ENCODE peak calls at places on chromosomes 11 and 22, in six cellular contexts. L, W, K, I, Q and V are unnamed samples.
A peak's percentile ranks its signal among the peaks of the same experiment; 100 is the strongest.

GRCh38 chr11:87036756-87037449 is 831 bp upstream of the TMEM135 start:
- DNase-seq in L (no peak), W (peak; percentile 1), K (peak; percentile 10), I (no peak), Q (no peak), V (peak; percentile 44)

GRCh38 chr11:10322401-10322800 is 17.5 kb downstream of the ADM start:
- DNase-seq in L (no peak), W (no peak), K (no peak), I (no peak), Q (peak; percentile 14), V (no peak)

GRCh38 chr22:38755155-38755910 is 465 bp downstream of the SUN2 start:
- DNase-seq in L (peak; percentile 72), W (no peak), K (peak; percentile 51), I (peak; percentile 70), Q (peak; percentile 68), V (peak; percentile 19)

GRCh38 chr11:122656631-122657101 is 1.1 kb downstream of the UBASH3B start:
- DNase-seq in L (peak; percentile 42), W (peak; percentile 8), K (peak; percentile 22), I (peak; percentile 26), Q (peak; percentile 27), V (peak; percentile 33)

GRCh38 chr11:12149672-12150225 is 39.4 kb downstream of the MICAL2 start:
- DNase-seq in L (no peak), W (no peak), K (no peak), I (no peak), Q (peak; percentile 43), V (no peak)

GRCh38 chr22:29270475-29271271 is 2.6 kb downstream of the EWSR1 start:
- DNase-seq in L (no peak), W (no peak), K (no peak), I (no peak), Q (peak; percentile 44), V (peak; percentile 35)

GRCh38 chr11:118057424-118058145 is 19.3 kb upstream of the TMPRSS4 start:
- DNase-seq in L (no peak), W (no peak), K (no peak), I (no peak), Q (no peak), V (no peak)

GRCh38 chr11:46936138-46937110 is at the start of gene CSTPP1:
- DNase-seq in L (peak; percentile 95), W (peak; percentile 93), K (peak; percentile 91), I (peak; percentile 88), Q (peak; percentile 96), V (peak; percentile 71)

GRCh38 chr22:50581950-50582561 is 593 bp downstream of the CHKB start:
- DNase-seq in L (no peak), W (no peak), K (no peak), I (no peak), Q (peak; percentile 17), V (peak; percentile 12)

GRCh38 chr22:46703996-46704370 is 34.1 kb downstream of the CERK start:
- DNase-seq in L (no peak), W (no peak), K (no peak), I (no peak), Q (no peak), V (no peak)

GRCh38 chr11:11567862-11568650 is 53.7 kb downstream of the GALNT18 start:
- DNase-seq in L (no peak), W (no peak), K (no peak), I (no peak), Q (no peak), V (peak; percentile 68)

GRCh38 chr11:73652046-73652730 is 5.8 kb downstream of the PLEKHB1 start:
- DNase-seq in L (peak; percentile 39), W (no peak), K (no peak), I (no peak), Q (peak; percentile 47), V (no peak)

GRCh38 chr11:58801302-58801701 is 43.2 kb downstream of the GLYATL2 start:
- DNase-seq in L (no peak), W (no peak), K (no peak), I (no peak), Q (no peak), V (no peak)

GRCh38 chr22:25998118-25998775 is 171.0 kb upstream of the SEZ6L start:
- DNase-seq in L (no peak), W (no peak), K (no peak), I (no peak), Q (no peak), V (no peak)
- TF ChIP-seq CTCF in L (no peak), W (no peak), K (no peak), I (no peak), Q (no peak), V (no peak)

GRCh38 chr11:2289350-2289749 is 12.4 kb downstream of the C11orf21 start:
- DNase-seq in L (no peak), W (no peak), K (no peak), I (no peak), Q (no peak), V (no peak)

GRCh38 chr11:2289859-2290258 is 11.9 kb downstream of the C11orf21 start:
- DNase-seq in L (no peak), W (no peak), K (no peak), I (no peak), Q (no peak), V (no peak)

GRCh38 chr11:2287102-2287501 is 14.6 kb downstream of the C11orf21 start:
- DNase-seq in L (no peak), W (no peak), K (no peak), I (no peak), Q (no peak), V (no peak)

GRCh38 chr11:2293396-2294339 is 8.1 kb downstream of the C11orf21 start:
- DNase-seq in L (peak; percentile 0), W (no peak), K (no peak), I (no peak), Q (no peak), V (no peak)

GRCh38 chr11:2290351-2290841 is 11.3 kb downstream of the C11orf21 start:
- DNase-seq in L (no peak), W (no peak), K (no peak), I (no peak), Q (no peak), V (no peak)
- TF ChIP-seq CTCF in L (no peak), W (no peak), K (no peak), I (no peak), Q (no peak), V (no peak)

DNA sequence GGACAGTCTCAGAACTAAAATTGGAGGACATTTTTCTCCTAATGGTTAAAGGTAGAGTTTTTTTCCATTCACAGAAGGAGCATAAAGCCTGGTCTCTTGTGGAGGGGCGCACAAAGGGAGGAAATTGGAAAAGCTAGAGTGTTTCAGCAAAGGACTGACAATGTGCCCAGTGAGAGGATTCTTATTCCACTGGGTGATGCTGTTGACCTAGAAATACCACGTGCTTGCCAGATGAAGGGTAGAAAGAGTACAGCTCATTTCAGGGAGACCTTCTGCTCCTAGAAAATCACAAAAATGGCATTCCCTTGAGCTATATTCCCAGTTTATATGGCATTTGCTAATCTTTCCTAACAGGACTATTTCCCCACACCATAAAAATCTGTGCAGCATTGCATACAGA is 21.1 kb downstream of the MS4A6E start:
- DNase-seq in L (no peak), W (no peak), K (no peak), I (no peak), Q (no peak), V (no peak)
- TF ChIP-seq CTCF in L (no peak), W (no peak), K (no peak), I (peak; percentile 53), Q (no peak), V (no peak)

GRCh38 chr11:16026849-16027248 is 329.5 kb downstream of the SOX6 start:
- DNase-seq in L (no peak), W (no peak), K (no peak), I (no peak), Q (no peak), V (no peak)

GRCh38 chr11:16028406-16028805 is 327.9 kb downstream of the SOX6 start:
- DNase-seq in L (no peak), W (no peak), K (no peak), I (no peak), Q (peak; percentile 53), V (no peak)

GRCh38 chr11:16032974-16033373 is 323.4 kb downstream of the SOX6 start:
- DNase-seq in L (no peak), W (no peak), K (no peak), I (no peak), Q (no peak), V (no peak)

GRCh38 chr11:16034074-16034473 is 322.3 kb downstream of the SOX6 start:
- DNase-seq in L (no peak), W (no peak), K (no peak), I (no peak), Q (peak; percentile 14), V (no peak)

GRCh38 chr11:16030664-16031063 is 325.7 kb downstream of the SOX6 start:
- DNase-seq in L (no peak), W (no peak), K (no peak), I (no peak), Q (no peak), V (no peak)
- TF ChIP-seq CTCF in L (no peak), W (no peak), K (no peak), I (no peak), Q (no peak), V (no peak)

DNA sequence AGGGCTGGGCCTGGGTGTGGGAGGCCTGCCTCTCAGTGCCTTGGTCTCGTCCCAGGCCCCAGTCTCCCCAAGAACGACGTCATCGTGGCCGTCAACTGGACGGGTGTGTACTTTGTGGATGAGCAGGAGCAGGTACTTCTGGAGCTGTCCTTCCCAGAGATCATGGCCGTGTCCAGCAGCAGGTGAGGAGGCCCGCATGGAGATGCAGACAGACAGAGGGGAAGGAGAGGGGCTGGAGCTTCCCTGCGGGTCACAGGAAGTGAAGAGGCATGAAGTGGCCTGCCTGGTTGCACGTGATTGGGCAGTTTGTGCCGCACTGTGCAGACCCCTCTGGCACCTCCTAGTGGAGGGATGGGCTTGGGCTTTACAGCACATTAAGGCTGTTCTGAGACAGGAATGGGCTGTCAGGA is 70.4 kb downstream of the MYO7A start:
- DNase-seq in L (peak; percentile 47), W (no peak), K (no peak), I (no peak), Q (peak; percentile 11), V (peak; percentile 20)
- TF ChIP-seq CTCF in L (peak; percentile 27), W (no peak), K (peak; percentile 40), I (peak; percentile 57), Q (peak; percentile 37), V (peak; percentile 43)

GRCh38 chr11:129998905-129999304 is 3.7 kb downstream of the PRDM10 start:
- DNase-seq in L (no peak), W (no peak), K (no peak), I (no peak), Q (no peak), V (no peak)

GRCh38 chr11:130001491-130002351 is 914 bp downstream of the PRDM10 start:
- DNase-seq in L (peak; percentile 83), W (peak; percentile 19), K (no peak), I (peak; percentile 62), Q (peak; percentile 30), V (peak; percentile 27)

GRCh38 chr11:130002352-130002845 is at the start of gene PRDM10:
- DNase-seq in L (peak; percentile 87), W (peak; percentile 86), K (peak; percentile 85), I (peak; percentile 94), Q (peak; percentile 94), V (no peak)

GRCh38 chr11:129999407-129999806 is 3.2 kb downstream of the PRDM10 start:
- DNase-seq in L (no peak), W (no peak), K (no peak), I (no peak), Q (no peak), V (no peak)

GRCh38 chr11:130000552-130001176 is 2.0 kb downstream of the PRDM10 start:
- DNase-seq in L (no peak), W (no peak), K (no peak), I (no peak), Q (no peak), V (no peak)
- TF ChIP-seq CTCF in L (no peak), W (no peak), K (no peak), I (no peak), Q (no peak), V (no peak)